ENCODE peak calls at places on chromosomes 16 and 17, in six cellular contexts. One of them, this sample, is unnamed.

GRCh38 chr16:54821731-54822130 is 108.9 kb upstream of the IRX5 start:
- DNase-seq in GM13977: no peak
- DNase-seq in esophagus squamous epithelium: no peak
- DNase-seq in CD8-positive, alpha-beta memory T cell: no peak
- DNase-seq in activated T-helper 1 cell treated with anti-CD3 and anti-CD28 coated beads, Interleukin-2, amount 50 U/mL, for 16 hours: no peak
- DNase-seq in fibroblast of pulmonary artery: no peak
- DNase-seq in this sample: no peak

GRCh38 chr17:57480438-57481196 is 224.3 kb downstream of the MSI2 start:
- DNase-seq in GM13977: peak
- DNase-seq in esophagus squamous epithelium: no peak
- DNase-seq in CD8-positive, alpha-beta memory T cell: no peak
- DNase-seq in activated T-helper 1 cell treated with anti-CD3 and anti-CD28 coated beads, Interleukin-2, amount 50 U/mL, for 16 hours: no peak
- DNase-seq in fibroblast of pulmonary artery: peak
- DNase-seq in this sample: peak

GRCh38 chr17:43431741-43432523 is 33.1 kb downstream of the ARL4D start:
- DNase-seq in GM13977: no peak
- DNase-seq in esophagus squamous epithelium: no peak
- DNase-seq in CD8-positive, alpha-beta memory T cell: no peak
- DNase-seq in activated T-helper 1 cell treated with anti-CD3 and anti-CD28 coated beads, Interleukin-2, amount 50 U/mL, for 16 hours: no peak
- DNase-seq in fibroblast of pulmonary artery: peak
- DNase-seq in this sample: peak

GRCh38 chr16:89727406-89728120 is 6.2 kb downstream of the ZNF276 start:
- DNase-seq in GM13977: no peak
- DNase-seq in esophagus squamous epithelium: no peak
- DNase-seq in CD8-positive, alpha-beta memory T cell: no peak
- DNase-seq in activated T-helper 1 cell treated with anti-CD3 and anti-CD28 coated beads, Interleukin-2, amount 50 U/mL, for 16 hours: no peak
- DNase-seq in fibroblast of pulmonary artery: no peak
- DNase-seq in this sample: no peak

GRCh38 chr17:50177983-50178834 is 12.4 kb downstream of the SGCA start:
- DNase-seq in GM13977: peak
- DNase-seq in esophagus squamous epithelium: no peak
- DNase-seq in CD8-positive, alpha-beta memory T cell: peak
- DNase-seq in activated T-helper 1 cell treated with anti-CD3 and anti-CD28 coated beads, Interleukin-2, amount 50 U/mL, for 16 hours: peak
- DNase-seq in fibroblast of pulmonary artery: peak
- DNase-seq in this sample: peak

GRCh38 chr16:50494501-50495491 is 53.4 kb upstream of the NKD1 start:
- DNase-seq in GM13977: no peak
- DNase-seq in esophagus squamous epithelium: no peak
- DNase-seq in CD8-positive, alpha-beta memory T cell: no peak
- DNase-seq in activated T-helper 1 cell treated with anti-CD3 and anti-CD28 coated beads, Interleukin-2, amount 50 U/mL, for 16 hours: no peak
- DNase-seq in fibroblast of pulmonary artery: no peak
- DNase-seq in this sample: no peak

GRCh38 chr17:47957591-47958490 is at the start of gene PRR15L:
- DNase-seq in GM13977: no peak
- DNase-seq in esophagus squamous epithelium: no peak
- DNase-seq in CD8-positive, alpha-beta memory T cell: no peak
- DNase-seq in activated T-helper 1 cell treated with anti-CD3 and anti-CD28 coated beads, Interleukin-2, amount 50 U/mL, for 16 hours: no peak
- DNase-seq in fibroblast of pulmonary artery: no peak
- DNase-seq in this sample: no peak

GRCh38 chr17:73380439-73381106 is 68.8 kb upstream of the CDC42EP4 start:
- DNase-seq in GM13977: no peak
- DNase-seq in esophagus squamous epithelium: no peak
- DNase-seq in CD8-positive, alpha-beta memory T cell: no peak
- DNase-seq in activated T-helper 1 cell treated with anti-CD3 and anti-CD28 coated beads, Interleukin-2, amount 50 U/mL, for 16 hours: no peak
- DNase-seq in fibroblast of pulmonary artery: no peak
- DNase-seq in this sample: no peak

GRCh38 chr17:75679706-75680201 is 12.6 kb downstream of the SAP30BP start:
- DNase-seq in GM13977: no peak
- DNase-seq in esophagus squamous epithelium: no peak
- DNase-seq in CD8-positive, alpha-beta memory T cell: no peak
- DNase-seq in activated T-helper 1 cell treated with anti-CD3 and anti-CD28 coated beads, Interleukin-2, amount 50 U/mL, for 16 hours: no peak
- DNase-seq in fibroblast of pulmonary artery: peak
- DNase-seq in this sample: no peak

GRCh38 chr17:58156839-58157803 is 8.9 kb downstream of the OR4D1 start:
- DNase-seq in GM13977: peak
- DNase-seq in esophagus squamous epithelium: no peak
- DNase-seq in CD8-positive, alpha-beta memory T cell: peak
- DNase-seq in activated T-helper 1 cell treated with anti-CD3 and anti-CD28 coated beads, Interleukin-2, amount 50 U/mL, for 16 hours: peak
- DNase-seq in fibroblast of pulmonary artery: no peak
- DNase-seq in this sample: no peak

GRCh38 chr16:23509763-23510153 is 536 bp downstream of the GGA2 start:
- DNase-seq in GM13977: no peak
- DNase-seq in esophagus squamous epithelium: no peak
- DNase-seq in CD8-positive, alpha-beta memory T cell: peak
- DNase-seq in activated T-helper 1 cell treated with anti-CD3 and anti-CD28 coated beads, Interleukin-2, amount 50 U/mL, for 16 hours: no peak
- DNase-seq in fibroblast of pulmonary artery: peak
- DNase-seq in this sample: peak

GRCh38 chr17:27106347-27106981 is 187.4 kb upstream of the WSB1 start:
- DNase-seq in GM13977: no peak
- DNase-seq in esophagus squamous epithelium: no peak
- DNase-seq in CD8-positive, alpha-beta memory T cell: no peak
- DNase-seq in activated T-helper 1 cell treated with anti-CD3 and anti-CD28 coated beads, Interleukin-2, amount 50 U/mL, for 16 hours: no peak
- DNase-seq in fibroblast of pulmonary artery: no peak
- DNase-seq in this sample: no peak

GRCh38 chr16:84072014-84072413 is 29.4 kb upstream of the SLC38A8 start:
- DNase-seq in GM13977: no peak
- DNase-seq in esophagus squamous epithelium: no peak
- DNase-seq in CD8-positive, alpha-beta memory T cell: no peak
- DNase-seq in activated T-helper 1 cell treated with anti-CD3 and anti-CD28 coated beads, Interleukin-2, amount 50 U/mL, for 16 hours: no peak
- DNase-seq in fibroblast of pulmonary artery: peak
- DNase-seq in this sample: peak

GRCh38 chr16:85204242-85205010 is 92.2 kb upstream of the CIBAR2 start:
- DNase-seq in GM13977: no peak
- DNase-seq in esophagus squamous epithelium: no peak
- DNase-seq in CD8-positive, alpha-beta memory T cell: no peak
- DNase-seq in activated T-helper 1 cell treated with anti-CD3 and anti-CD28 coated beads, Interleukin-2, amount 50 U/mL, for 16 hours: no peak
- DNase-seq in fibroblast of pulmonary artery: peak
- DNase-seq in this sample: peak

GRCh38 chr17:55133583-55133982 is 131.2 kb upstream of the HLF start:
- DNase-seq in GM13977: no peak
- DNase-seq in esophagus squamous epithelium: no peak
- DNase-seq in CD8-positive, alpha-beta memory T cell: no peak
- DNase-seq in activated T-helper 1 cell treated with anti-CD3 and anti-CD28 coated beads, Interleukin-2, amount 50 U/mL, for 16 hours: no peak
- DNase-seq in fibroblast of pulmonary artery: no peak
- DNase-seq in this sample: no peak

GRCh38 chr17:31499771-31500554 is 108.5 kb downstream of the RAB11FIP4 start:
- DNase-seq in GM13977: no peak
- DNase-seq in esophagus squamous epithelium: no peak
- DNase-seq in CD8-positive, alpha-beta memory T cell: no peak
- DNase-seq in activated T-helper 1 cell treated with anti-CD3 and anti-CD28 coated beads, Interleukin-2, amount 50 U/mL, for 16 hours: no peak
- DNase-seq in fibroblast of pulmonary artery: peak
- DNase-seq in this sample: peak

GRCh38 chr16:85554114-85554790 is 58.9 kb upstream of the GSE1 start:
- DNase-seq in GM13977: peak
- DNase-seq in esophagus squamous epithelium: peak
- DNase-seq in CD8-positive, alpha-beta memory T cell: peak
- DNase-seq in activated T-helper 1 cell treated with anti-CD3 and anti-CD28 coated beads, Interleukin-2, amount 50 U/mL, for 16 hours: peak
- DNase-seq in fibroblast of pulmonary artery: peak
- DNase-seq in this sample: peak

GRCh38 chr16:87298857-87299465 is 18.2 kb downstream of the C16orf95 start:
- DNase-seq in GM13977: no peak
- DNase-seq in esophagus squamous epithelium: no peak
- DNase-seq in CD8-positive, alpha-beta memory T cell: no peak
- DNase-seq in activated T-helper 1 cell treated with anti-CD3 and anti-CD28 coated beads, Interleukin-2, amount 50 U/mL, for 16 hours: no peak
- DNase-seq in fibroblast of pulmonary artery: no peak
- DNase-seq in this sample: no peak

GRCh38 chr17:76582660-76583059 is 3.0 kb downstream of the ST6GALNAC2 start:
- DNase-seq in GM13977: no peak
- DNase-seq in esophagus squamous epithelium: no peak
- DNase-seq in CD8-positive, alpha-beta memory T cell: no peak
- DNase-seq in activated T-helper 1 cell treated with anti-CD3 and anti-CD28 coated beads, Interleukin-2, amount 50 U/mL, for 16 hours: no peak
- DNase-seq in fibroblast of pulmonary artery: no peak
- DNase-seq in this sample: no peak

This sample was measured in fibroblast of mammary gland.